ENCODE peak calls at places on chromosomes 4 and X, in eight cellular contexts. One of them, this sample, is unnamed.

GRCh38 chr4:7186081-7186480 is 6.3 kb upstream of the SORCS2 start:
- DNase-seq in iPS DF 6.9: no peak
- DNase-seq in transverse colon: no peak
- DNase-seq in right atrium auricular region: no peak
- DNase-seq in HCT116: no peak
- DNase-seq in fibroblast of lung: no peak
- DNase-seq in adipocyte: no peak
- DNase-seq in lower lobe of right lung: peak; percentile 41
- DNase-seq in this sample: peak; percentile 89

GRCh38 chr4:100106982-100107381 is 83.3 kb downstream of the DDIT4L start:
- DNase-seq in iPS DF 6.9: no peak
- DNase-seq in transverse colon: no peak
- DNase-seq in right atrium auricular region: no peak
- DNase-seq in HCT116: no peak
- DNase-seq in fibroblast of lung: no peak
- DNase-seq in adipocyte: no peak
- DNase-seq in lower lobe of right lung: no peak
- DNase-seq in this sample: no peak

GRCh38 chr4:74006009-74006476 is 7.6 kb upstream of the CXCL5 start:
- DNase-seq in iPS DF 6.9: no peak
- DNase-seq in transverse colon: no peak
- DNase-seq in right atrium auricular region: no peak
- DNase-seq in HCT116: no peak
- DNase-seq in fibroblast of lung: peak; percentile 83
- DNase-seq in adipocyte: peak; percentile 55
- DNase-seq in lower lobe of right lung: no peak
- DNase-seq in this sample: no peak

GRCh38 chr4:76783836-76784235 is 114.1 kb downstream of the SOWAHB start:
- DNase-seq in iPS DF 6.9: no peak
- DNase-seq in transverse colon: no peak
- DNase-seq in right atrium auricular region: no peak
- DNase-seq in HCT116: no peak
- DNase-seq in fibroblast of lung: peak; percentile 11
- DNase-seq in adipocyte: no peak
- DNase-seq in lower lobe of right lung: no peak
- DNase-seq in this sample: no peak

GRCh38 chr4:177480796-177481195 is 38.6 kb upstream of the AGA start:
- DNase-seq in iPS DF 6.9: no peak
- DNase-seq in transverse colon: no peak
- DNase-seq in right atrium auricular region: no peak
- DNase-seq in HCT116: no peak
- DNase-seq in fibroblast of lung: peak; percentile 39
- DNase-seq in adipocyte: peak; percentile 7
- DNase-seq in lower lobe of right lung: no peak
- DNase-seq in this sample: no peak

GRCh38 chr4:59570850-59571476 is 1629.2 kb upstream of the ADGRL3 start:
- DNase-seq in iPS DF 6.9: no peak
- DNase-seq in transverse colon: no peak
- DNase-seq in right atrium auricular region: no peak
- DNase-seq in HCT116: no peak
- DNase-seq in fibroblast of lung: no peak
- DNase-seq in adipocyte: no peak
- DNase-seq in lower lobe of right lung: no peak
- DNase-seq in this sample: no peak

GRCh38 chr4:8653326-8654000 is 60.9 kb downstream of the CPZ start:
- DNase-seq in iPS DF 6.9: no peak
- DNase-seq in transverse colon: no peak
- DNase-seq in right atrium auricular region: no peak
- DNase-seq in HCT116: no peak
- DNase-seq in fibroblast of lung: no peak
- DNase-seq in adipocyte: no peak
- DNase-seq in lower lobe of right lung: no peak
- DNase-seq in this sample: peak; percentile 80

GRCh38 chr4:98908703-98909262 is 20.1 kb downstream of the EIF4E start:
- DNase-seq in iPS DF 6.9: no peak
- DNase-seq in transverse colon: no peak
- DNase-seq in right atrium auricular region: no peak
- DNase-seq in HCT116: no peak
- DNase-seq in fibroblast of lung: no peak
- DNase-seq in adipocyte: no peak
- DNase-seq in lower lobe of right lung: no peak
- DNase-seq in this sample: no peak

GRCh38 chrX:130114141-130114561 is 3.9 kb upstream of the ELF4 start:
- DNase-seq in iPS DF 6.9: no peak
- DNase-seq in transverse colon: no peak
- DNase-seq in right atrium auricular region: no peak
- DNase-seq in HCT116: no peak
- DNase-seq in fibroblast of lung: no peak
- DNase-seq in adipocyte: no peak
- DNase-seq in lower lobe of right lung: no peak
- DNase-seq in this sample: peak; percentile 48

GRCh38 chr4:71186566-71187398 is 152.0 kb upstream of the SLC4A4 start:
- DNase-seq in iPS DF 6.9: no peak
- DNase-seq in transverse colon: peak; percentile 74
- DNase-seq in right atrium auricular region: no peak
- DNase-seq in HCT116: no peak
- DNase-seq in fibroblast of lung: peak; percentile 58
- DNase-seq in adipocyte: peak; percentile 91
- DNase-seq in lower lobe of right lung: peak; percentile 72
- DNase-seq in this sample: peak; percentile 93

GRCh38 chrX:47562615-47563243 is 1.7 kb downstream of the ARAF start:
- DNase-seq in iPS DF 6.9: no peak
- DNase-seq in transverse colon: no peak
- DNase-seq in right atrium auricular region: no peak
- DNase-seq in HCT116: no peak
- DNase-seq in fibroblast of lung: no peak
- DNase-seq in adipocyte: peak; percentile 48
- DNase-seq in lower lobe of right lung: no peak
- DNase-seq in this sample: peak; percentile 52

GRCh38 chr4:119587796-119588195 is 40.8 kb downstream of the PDE5A start:
- DNase-seq in iPS DF 6.9: no peak
- DNase-seq in transverse colon: no peak
- DNase-seq in right atrium auricular region: no peak
- DNase-seq in HCT116: no peak
- DNase-seq in fibroblast of lung: no peak
- DNase-seq in adipocyte: no peak
- DNase-seq in lower lobe of right lung: no peak
- DNase-seq in this sample: no peak

GRCh38 chr4:107453231-107453630 is 266.8 kb downstream of the PAPSS1 start:
- DNase-seq in iPS DF 6.9: no peak
- DNase-seq in transverse colon: no peak
- DNase-seq in right atrium auricular region: no peak
- DNase-seq in HCT116: no peak
- DNase-seq in fibroblast of lung: no peak
- DNase-seq in adipocyte: peak; percentile 21
- DNase-seq in lower lobe of right lung: no peak
- DNase-seq in this sample: no peak

GRCh38 chr4:7377223-7377865 is 57.4 kb downstream of the PSAPL1 start:
- DNase-seq in iPS DF 6.9: no peak
- DNase-seq in transverse colon: no peak
- DNase-seq in right atrium auricular region: no peak
- DNase-seq in HCT116: no peak
- DNase-seq in fibroblast of lung: no peak
- DNase-seq in adipocyte: no peak
- DNase-seq in lower lobe of right lung: no peak
- DNase-seq in this sample: no peak

GRCh38 chrX:76202471-76202870 is 29.6 kb downstream of the PBDC1 start:
- DNase-seq in iPS DF 6.9: no peak
- DNase-seq in transverse colon: no peak
- DNase-seq in right atrium auricular region: no peak
- DNase-seq in HCT116: no peak
- DNase-seq in fibroblast of lung: no peak
- DNase-seq in adipocyte: no peak
- DNase-seq in lower lobe of right lung: no peak
- DNase-seq in this sample: no peak

GRCh38 chr4:170001688-170002267 is 24.4 kb downstream of the MFAP3L start:
- DNase-seq in iPS DF 6.9: no peak
- DNase-seq in transverse colon: no peak
- DNase-seq in right atrium auricular region: no peak
- DNase-seq in HCT116: no peak
- DNase-seq in fibroblast of lung: no peak
- DNase-seq in adipocyte: no peak
- DNase-seq in lower lobe of right lung: no peak
- DNase-seq in this sample: no peak

GRCh38 chr4:83071116-83071515 is 36.1 kb downstream of the COPS4 start:
- DNase-seq in iPS DF 6.9: no peak
- DNase-seq in transverse colon: no peak
- DNase-seq in right atrium auricular region: no peak
- DNase-seq in HCT116: no peak
- DNase-seq in fibroblast of lung: peak; percentile 48
- DNase-seq in adipocyte: peak; percentile 15
- DNase-seq in lower lobe of right lung: no peak
- DNase-seq in this sample: no peak

GRCh38 chr4:83075271-83075670 is 39.3 kb downstream of the PLAC8 start:
- DNase-seq in iPS DF 6.9: no peak
- DNase-seq in transverse colon: no peak
- DNase-seq in right atrium auricular region: no peak
- DNase-seq in HCT116: no peak
- DNase-seq in fibroblast of lung: peak; percentile 28
- DNase-seq in adipocyte: no peak
- DNase-seq in lower lobe of right lung: no peak
- DNase-seq in this sample: no peak

GRCh38 chr4:83074086-83074704 is 39.2 kb downstream of the COPS4 start:
- DNase-seq in iPS DF 6.9: peak; percentile 60
- DNase-seq in transverse colon: peak; percentile 30
- DNase-seq in right atrium auricular region: no peak
- DNase-seq in HCT116: peak; percentile 65
- DNase-seq in fibroblast of lung: peak; percentile 88
- DNase-seq in adipocyte: peak; percentile 92
- DNase-seq in lower lobe of right lung: no peak
- DNase-seq in this sample: peak; percentile 62

GRCh38 chr4:83075696-83076095 is 38.8 kb downstream of the PLAC8 start:
- DNase-seq in iPS DF 6.9: no peak
- DNase-seq in transverse colon: no peak
- DNase-seq in right atrium auricular region: no peak
- DNase-seq in HCT116: no peak
- DNase-seq in fibroblast of lung: peak; percentile 86
- DNase-seq in adipocyte: peak; percentile 6
- DNase-seq in lower lobe of right lung: no peak
- DNase-seq in this sample: no peak
- H3K4me3 ChIP-seq in iPS DF 6.9: no peak overlapping the region
- H3K4me3 ChIP-seq in transverse colon: no peak overlapping the region
- H3K4me3 ChIP-seq in right atrium auricular region: no peak overlapping the region
- H3K4me3 ChIP-seq in HCT116: no peak overlapping the region
- H3K4me3 ChIP-seq in fibroblast of lung: no peak overlapping the region
- H3K4me3 ChIP-seq in adipocyte: peak overlapping the region; percentile 63
- H3K4me3 ChIP-seq in lower lobe of right lung: no peak overlapping the region
- H3K4me3 ChIP-seq in this sample: no peak overlapping the region

DNA sequence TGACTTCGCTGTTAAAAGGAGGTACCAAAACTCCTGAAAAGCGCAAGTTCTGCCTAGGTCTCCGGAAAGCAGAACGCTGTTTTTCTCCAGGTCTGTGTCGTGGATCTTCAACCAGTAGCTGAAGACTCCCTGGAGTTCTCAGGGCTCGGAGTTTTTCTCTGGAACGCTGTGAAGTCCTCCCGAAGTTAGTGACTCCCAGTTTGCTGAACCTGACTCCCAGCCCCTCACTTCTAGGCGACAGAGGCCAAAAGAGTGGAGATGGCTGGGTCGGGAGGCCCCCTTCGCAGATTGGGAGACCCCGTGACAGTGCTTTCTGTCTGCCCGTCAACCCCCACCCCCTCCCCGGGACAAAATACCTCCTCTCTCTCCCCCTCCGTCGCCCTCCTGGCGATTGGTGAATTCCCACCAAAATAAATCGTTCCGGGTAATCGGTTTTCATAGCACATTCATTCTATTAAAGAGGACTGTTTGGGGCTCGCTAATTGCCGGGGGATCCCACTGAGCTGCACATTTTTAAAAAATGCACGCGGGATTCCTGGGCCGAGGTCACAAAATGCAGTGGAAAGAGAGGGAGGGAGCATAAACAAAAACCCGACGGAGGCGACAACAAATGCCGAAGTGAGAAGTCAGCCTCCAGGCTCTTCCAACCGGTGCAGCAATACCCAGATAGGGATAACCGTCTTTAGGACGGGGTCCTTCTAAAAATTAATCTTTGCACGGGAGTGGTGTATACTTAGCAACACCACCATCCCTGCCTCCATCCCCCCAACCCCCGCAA is 4.0 kb upstream of the MSX1 start:
- DNase-seq in iPS DF 6.9: no peak
- DNase-seq in transverse colon: no peak
- DNase-seq in right atrium auricular region: no peak
- DNase-seq in HCT116: no peak
- DNase-seq in fibroblast of lung: no peak
- DNase-seq in adipocyte: no peak
- DNase-seq in lower lobe of right lung: no peak
- DNase-seq in this sample: peak; percentile 58
- H3K27me3 ChIP-seq in iPS DF 6.9: peaks cover 92% of the 10 kb centered on the region
- H3K27me3 ChIP-seq in transverse colon: peaks cover 100% of the 10 kb centered on the region
- H3K27me3 ChIP-seq in right atrium auricular region: peaks cover 58% of the 10 kb centered on the region
- H3K27me3 ChIP-seq in HCT116: no peaks in the 10 kb centered on the region
- H3K27me3 ChIP-seq in fibroblast of lung: peaks cover 15% of the 10 kb centered on the region
- H3K27me3 ChIP-seq in adipocyte: no peaks in the 10 kb centered on the region
- H3K27me3 ChIP-seq in lower lobe of right lung: peaks cover 88% of the 10 kb centered on the region
- H3K27me3 ChIP-seq in this sample: peaks cover 97% of the 10 kb centered on the region

DNA sequence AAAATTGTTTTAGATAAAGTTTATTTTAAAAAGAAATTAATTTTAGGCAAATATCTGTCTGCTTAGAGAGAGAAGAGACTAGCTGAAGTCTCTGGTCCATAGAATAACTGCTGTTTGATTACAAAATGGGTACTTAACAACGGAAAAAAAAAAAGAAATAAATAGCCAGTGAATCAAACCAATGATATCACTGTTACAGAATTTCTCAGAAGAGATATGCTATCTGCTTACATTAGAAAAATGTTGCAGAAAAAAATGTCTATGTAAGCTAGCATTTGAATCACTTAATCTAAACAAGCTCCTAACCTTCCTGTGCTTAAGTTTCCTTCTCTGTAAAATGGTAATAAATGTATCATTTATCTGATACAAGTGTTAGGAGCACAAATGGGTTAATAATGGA is 189.9 kb downstream of the IL15 start:
- DNase-seq in iPS DF 6.9: no peak
- DNase-seq in transverse colon: no peak
- DNase-seq in right atrium auricular region: no peak
- DNase-seq in HCT116: no peak
- DNase-seq in fibroblast of lung: no peak
- DNase-seq in adipocyte: peak; percentile 25
- DNase-seq in lower lobe of right lung: no peak
- DNase-seq in this sample: no peak
- H3K4me3 ChIP-seq in iPS DF 6.9: no peak overlapping the region
- H3K4me3 ChIP-seq in transverse colon: no peak overlapping the region
- H3K4me3 ChIP-seq in right atrium auricular region: no peak overlapping the region
- H3K4me3 ChIP-seq in HCT116: no peak overlapping the region
- H3K4me3 ChIP-seq in fibroblast of lung: no peak overlapping the region
- H3K4me3 ChIP-seq in adipocyte: no peak overlapping the region
- H3K4me3 ChIP-seq in lower lobe of right lung: no peak overlapping the region
- H3K4me3 ChIP-seq in this sample: no peak overlapping the region

DNA sequence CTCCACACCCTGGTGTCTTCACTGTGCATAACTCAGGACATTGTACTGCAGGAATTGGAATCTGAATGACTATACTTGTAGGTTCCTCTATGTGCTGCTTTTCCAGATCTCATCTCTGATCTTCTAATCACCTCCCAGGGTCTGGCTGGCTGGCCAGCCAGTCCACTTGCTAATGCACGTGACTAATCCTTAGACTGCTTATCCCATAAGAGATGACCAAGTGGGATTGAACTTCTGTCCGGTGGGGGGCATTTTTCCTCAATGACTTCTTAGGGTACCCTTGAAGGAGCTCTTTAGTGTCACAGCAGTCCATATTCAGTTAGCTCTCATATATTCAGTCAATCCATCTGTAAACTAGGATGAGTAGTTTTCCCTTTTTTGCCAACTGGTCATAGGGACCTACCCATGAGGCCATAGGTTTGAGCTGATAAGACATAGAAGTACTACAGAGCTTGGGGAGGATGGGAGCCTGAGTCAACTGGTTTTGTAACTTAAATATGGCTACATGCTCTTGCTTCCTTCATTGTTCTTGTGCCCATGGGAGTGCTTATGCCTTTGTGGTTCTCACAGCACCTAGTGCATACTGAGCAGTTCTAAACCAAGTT is 71.9 kb upstream of the WDR1 start:
- DNase-seq in iPS DF 6.9: no peak
- DNase-seq in transverse colon: no peak
- DNase-seq in right atrium auricular region: no peak
- DNase-seq in HCT116: no peak
- DNase-seq in fibroblast of lung: no peak
- DNase-seq in adipocyte: no peak
- DNase-seq in lower lobe of right lung: no peak
- DNase-seq in this sample: no peak
- H3K27me3 ChIP-seq in iPS DF 6.9: no peaks in the 10 kb centered on the region
- H3K27me3 ChIP-seq in transverse colon: no peaks in the 10 kb centered on the region
- H3K27me3 ChIP-seq in right atrium auricular region: no peaks in the 10 kb centered on the region
- H3K27me3 ChIP-seq in HCT116: peaks cover 9% of the 10 kb centered on the region
- H3K27me3 ChIP-seq in fibroblast of lung: no peaks in the 10 kb centered on the region
- H3K27me3 ChIP-seq in adipocyte: no peaks in the 10 kb centered on the region
- H3K27me3 ChIP-seq in lower lobe of right lung: no peaks in the 10 kb centered on the region
- H3K27me3 ChIP-seq in this sample: no peaks in the 10 kb centered on the region

This sample was measured in H7.